ENCODE peak calls at places on chromosomes 2 and 18, in nine cellular contexts. W is activated CD4-positive, CD25-positive, alpha-beta regulatory T cell; Y is ovary; L is stimulated activated CD4-positive, alpha-beta T cell treated with anti-CD3 and anti-CD28 coated beads, Interleukin-1b, Interleukin-23, amount 100 ng/mL, for 48 hours; O is posterior cingulate gyrus; X is mucosa of gallbladder; C is NCI-H345; U is amniotic stem cell; S is bronchial epithelial cell. J is an unnamed sample.

GRCh38 chr2:70937866-70938579 is 2.3 kb downstream of the ATP6V1B1 start:
- DNase-seq in S (no peak), W (no peak), L (no peak), Y (no peak), X (no peak), U (no peak), O (no peak), C (no peak), J (no peak)

GRCh38 chr2:191150121-191150450 is 708 bp downstream of the STAT4 start:
- DNase-seq in W (no peak), U (no peak), Y (no peak), S (no peak), L (no peak), C (no peak), X (no peak), O (no peak), J (no peak)

GRCh38 chr2:232137748-232138147 is 176.2 kb downstream of the DIS3L2 start:
- DNase-seq in W (no peak), U (no peak), O (no peak), C (no peak), S (no peak), L (no peak), X (no peak), Y (no peak), J (no peak)

GRCh38 chr2:238120463-238121298 is 17.8 kb upstream of the KLHL30 start:
- DNase-seq in S (no peak), O (peak), W (no peak), U (no peak), L (no peak), C (no peak), X (no peak), Y (no peak), J (no peak)

GRCh38 chr2:191932261-191932660 is 85.4 kb upstream of the CAVIN2 start:
- DNase-seq in L (no peak), X (no peak), O (no peak), S (no peak), Y (no peak), U (no peak), C (no peak), W (no peak), J (no peak)

GRCh38 chr2:202102425-202103005 is 29.5 kb downstream of the KIAA2012 start:
- DNase-seq in X (no peak), L (no peak), Y (no peak), S (no peak), O (no peak), C (peak), W (no peak), U (no peak), J (no peak)

GRCh38 chr18:395481-396250 is 104.8 kb downstream of the COLEC12 start:
- DNase-seq in C (peak), W (no peak), S (no peak), Y (no peak), X (no peak), U (peak), O (no peak), L (no peak), J (peak)

GRCh38 chr2:105445498-105445897 is 46.6 kb upstream of the FHL2 start:
- DNase-seq in O (no peak), W (no peak), Y (no peak), U (no peak), S (no peak), L (no peak), C (no peak), X (no peak), J (no peak)

GRCh38 chr2:232888839-232889529 is 18.9 kb downstream of the SNORC start:
- DNase-seq in W (no peak), C (no peak), Y (no peak), S (no peak), O (no peak), X (no peak), U (no peak), L (no peak), J (no peak)

GRCh38 chr2:183592271-183592670 is 468.0 kb downstream of the NUP35 start:
- DNase-seq in U (no peak), L (no peak), S (peak), X (no peak), C (peak), Y (no peak), O (no peak), W (no peak), J (no peak)

GRCh38 chr2:637406-637776 is 39.8 kb downstream of the TMEM18 start:
- DNase-seq in W (no peak), L (no peak), S (no peak), Y (no peak), O (no peak), U (no peak), C (no peak), X (no peak), J (no peak)

GRCh38 chr18:50429207-50429948 is 54.5 kb downstream of the SKA1 start:
- DNase-seq in X (no peak), C (peak), W (no peak), Y (no peak), S (peak), L (no peak), U (no peak), O (no peak), J (peak)

GRCh38 chr2:186761814-186762213 is 68.0 kb downstream of the FAM171B start:
- DNase-seq in U (no peak), X (no peak), W (no peak), C (no peak), Y (no peak), L (no peak), O (no peak), S (no peak), J (no peak)

GRCh38 chr2:230691005-230691647 is 21.5 kb upstream of the CAB39 start:
- DNase-seq in X (no peak), S (peak), O (no peak), L (no peak), C (no peak), Y (no peak), W (no peak), U (no peak), J (peak)

J was measured in renal cortical epithelial cell.